ENCODE peak calls at places on chromosome 1, in eight cellular contexts. U, G, B, M, I, D, Y and P are unnamed samples.

GRCh38 chr1:230884646-230885045 is 16.3 kb upstream of the C1orf198 start:
- ATAC-seq in U (no peak), G (no peak), B (no peak), M (no peak), I (no peak), D (no peak), Y (no peak), P (no peak)

GRCh38 chr1:206589206-206589605 is 23.1 kb downstream of the EIF2D start:
- ATAC-seq in U (peak), G (no peak), B (no peak), M (no peak), I (no peak), D (peak), Y (peak), P (peak)

GRCh38 chr1:155640367-155640766 is 30.3 kb downstream of the MSTO1 start:
- ATAC-seq in U (no peak), G (no peak), B (no peak), M (no peak), I (no peak), D (no peak), Y (no peak), P (no peak)

GRCh38 chr1:152107984-152108898 is 7.0 kb downstream of the TCHH start:
- ATAC-seq in U (no peak), G (no peak), B (no peak), M (peak), I (no peak), D (no peak), Y (no peak), P (peak)

GRCh38 chr1:25198731-25199231 is 33.5 kb downstream of the SYF2 start:
- ATAC-seq in U (no peak), G (peak), B (peak), M (peak), I (peak), D (peak), Y (no peak), P (peak)

GRCh38 chr1:156421062-156421938 is 52.3 kb downstream of the RHBG start:
- ATAC-seq in U (peak), G (peak), B (peak), M (peak), I (peak), D (peak), Y (peak), P (peak)

GRCh38 chr1:193540511-193540910 is 354.1 kb upstream of the B3GALT2 start:
- ATAC-seq in U (no peak), G (no peak), B (peak), M (no peak), I (no peak), D (no peak), Y (no peak), P (no peak)

GRCh38 chr1:25055961-25056360 is 125.9 kb upstream of the RUNX3 start:
- ATAC-seq in U (no peak), G (peak), B (no peak), M (peak), I (peak), D (no peak), Y (peak), P (no peak)

GRCh38 chr1:94773296-94773809 is 46.8 kb upstream of the SLC44A3 start:
- ATAC-seq in U (no peak), G (no peak), B (no peak), M (peak), I (no peak), D (peak), Y (no peak), P (no peak)

GRCh38 chr1:98325646-98326441 is 335.7 kb upstream of the SNX7 start:
- ATAC-seq in U (peak), G (peak), B (no peak), M (peak), I (no peak), D (peak), Y (no peak), P (peak)

GRCh38 chr1:89487972-89488371 is 36.7 kb upstream of the LRRC8B start:
- ATAC-seq in U (no peak), G (no peak), B (no peak), M (no peak), I (no peak), D (no peak), Y (no peak), P (no peak)

GRCh38 chr1:182003025-182003725 is 58.3 kb downstream of the ZNF648 start:
- ATAC-seq in U (no peak), G (no peak), B (no peak), M (no peak), I (no peak), D (no peak), Y (no peak), P (no peak)
- H3K27ac ChIP-seq in U (no peak), G (no peak), B (no peak), M (no peak), I (no peak), D (no peak), Y (no peak), P (no peak)

DNA sequence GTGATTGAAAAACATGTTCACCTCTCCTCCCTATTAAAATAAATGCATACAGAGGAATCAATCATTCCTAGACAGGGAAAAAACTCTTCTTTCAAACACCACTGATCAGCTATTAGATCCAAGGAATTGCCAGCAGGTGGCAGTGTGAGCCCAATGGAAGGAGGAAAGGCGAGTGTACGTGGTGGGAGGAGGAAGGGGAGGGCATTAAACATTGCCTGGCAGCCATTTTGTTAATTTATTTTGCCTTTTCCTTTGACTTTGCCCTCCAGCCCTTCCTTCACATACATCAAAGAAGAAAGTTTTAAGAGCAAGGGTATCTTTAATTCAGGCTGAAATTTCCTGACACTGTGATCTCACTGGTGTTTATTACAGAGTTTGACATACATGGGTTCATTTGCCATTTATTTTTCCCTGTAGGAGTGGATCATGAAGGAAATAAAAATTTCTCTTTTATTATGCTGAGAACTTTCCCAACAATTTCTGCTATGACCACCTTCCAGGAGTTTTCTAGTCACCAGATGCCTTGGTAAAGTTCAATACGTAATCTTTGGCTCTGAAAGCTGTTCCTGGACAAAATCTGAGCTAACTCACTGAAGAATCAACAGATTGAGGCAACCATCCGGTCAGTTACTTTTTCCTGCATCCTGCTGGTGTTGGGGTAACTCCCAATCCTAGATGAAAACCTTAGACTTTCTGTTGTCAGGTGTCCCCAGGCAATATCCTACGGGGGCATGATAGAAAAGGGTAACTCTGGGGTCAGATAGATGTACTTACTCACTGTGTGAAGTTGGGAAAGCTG is 1.9 kb upstream of the GNAI3 start:
- ATAC-seq in U (peak), G (peak), B (peak), M (peak), I (peak), D (peak), Y (peak), P (peak)
- H3K27ac ChIP-seq in U (peak), G (peak), B (peak), M (peak), I (peak), D (peak), Y (peak), P (peak)

GRCh38 chr1:65039508-65039907 is 73.2 kb upstream of the JAK1 start:
- ATAC-seq in U (no peak), G (no peak), B (no peak), M (no peak), I (no peak), D (no peak), Y (no peak), P (no peak)
- H3K27ac ChIP-seq in U (no peak), G (no peak), B (no peak), M (no peak), I (no peak), D (no peak), Y (no peak), P (no peak)

GRCh38 chr1:27967884-27968466 is 8.2 kb downstream of the XKR8 start:
- ATAC-seq in U (no peak), G (no peak), B (no peak), M (no peak), I (no peak), D (no peak), Y (no peak), P (no peak)

GRCh38 chr1:27971674-27972073 is 11.9 kb downstream of the XKR8 start:
- ATAC-seq in U (no peak), G (no peak), B (no peak), M (no peak), I (no peak), D (no peak), Y (no peak), P (peak)

GRCh38 chr1:27968692-27969091 is 8.9 kb downstream of the XKR8 start:
- ATAC-seq in U (peak), G (no peak), B (no peak), M (peak), I (no peak), D (peak), Y (no peak), P (no peak)

GRCh38 chr1:27972141-27972540 is 12.4 kb downstream of the XKR8 start:
- ATAC-seq in U (no peak), G (no peak), B (no peak), M (no peak), I (no peak), D (no peak), Y (no peak), P (no peak)

GRCh38 chr1:27970401-27970800 is 10.6 kb downstream of the XKR8 start:
- ATAC-seq in U (peak), G (peak), B (no peak), M (no peak), I (no peak), D (peak), Y (no peak), P (peak)
- H3K27ac ChIP-seq in U (peak), G (no peak), B (no peak), M (no peak), I (no peak), D (no peak), Y (no peak), P (peak)

GRCh38 chr1:201381130-201381529 is 3.6 kb upstream of the TNNT2 start:
- ATAC-seq in U (peak), G (no peak), B (no peak), M (no peak), I (no peak), D (no peak), Y (peak), P (no peak)

GRCh38 chr1:201379733-201380242 is 2.3 kb upstream of the TNNT2 start:
- ATAC-seq in U (no peak), G (no peak), B (no peak), M (no peak), I (no peak), D (no peak), Y (no peak), P (no peak)

GRCh38 chr1:201376464-201377374 is 761 bp downstream of the TNNT2 start:
- ATAC-seq in U (no peak), G (no peak), B (no peak), M (peak), I (peak), D (peak), Y (no peak), P (no peak)

GRCh38 chr1:201377611-201378092 is at the start of gene TNNT2:
- ATAC-seq in U (no peak), G (no peak), B (no peak), M (no peak), I (no peak), D (no peak), Y (peak), P (no peak)

GRCh38 chr1:201378804-201379203 is 1.3 kb upstream of the TNNT2 start:
- ATAC-seq in U (no peak), G (no peak), B (no peak), M (no peak), I (no peak), D (peak), Y (no peak), P (no peak)
- H3K27ac ChIP-seq in U (no peak), G (no peak), B (no peak), M (no peak), I (no peak), D (no peak), Y (no peak), P (no peak)

GRCh38 chr1:31111290-31111951 is 45.9 kb upstream of the PUM1 start:
- ATAC-seq in U (peak), G (peak), B (no peak), M (no peak), I (no peak), D (peak), Y (peak), P (no peak)
- H3K27ac ChIP-seq in U (no peak), G (no peak), B (no peak), M (no peak), I (no peak), D (no peak), Y (no peak), P (no peak)

GRCh38 chr1:15005116-15005515 is 148.4 kb upstream of the TMEM51 start:
- ATAC-seq in U (no peak), G (no peak), B (no peak), M (no peak), I (no peak), D (peak), Y (no peak), P (no peak)

GRCh38 chr1:15008783-15009709 is 144.5 kb upstream of the TMEM51 start:
- ATAC-seq in U (peak), G (no peak), B (no peak), M (no peak), I (no peak), D (no peak), Y (peak), P (no peak)

GRCh38 chr1:15011160-15011559 is 142.4 kb upstream of the TMEM51 start:
- ATAC-seq in U (no peak), G (no peak), B (no peak), M (no peak), I (no peak), D (no peak), Y (no peak), P (no peak)

GRCh38 chr1:15007368-15007767 is 146.2 kb upstream of the TMEM51 start:
- ATAC-seq in U (no peak), G (no peak), B (no peak), M (no peak), I (no peak), D (no peak), Y (no peak), P (no peak)

GRCh38 chr1:15007842-15008241 is 145.7 kb upstream of the TMEM51 start:
- ATAC-seq in U (no peak), G (peak), B (no peak), M (no peak), I (no peak), D (no peak), Y (peak), P (peak)
- H3K27ac ChIP-seq in U (peak), G (peak), B (no peak), M (no peak), I (no peak), D (no peak), Y (peak), P (no peak)

DNA sequence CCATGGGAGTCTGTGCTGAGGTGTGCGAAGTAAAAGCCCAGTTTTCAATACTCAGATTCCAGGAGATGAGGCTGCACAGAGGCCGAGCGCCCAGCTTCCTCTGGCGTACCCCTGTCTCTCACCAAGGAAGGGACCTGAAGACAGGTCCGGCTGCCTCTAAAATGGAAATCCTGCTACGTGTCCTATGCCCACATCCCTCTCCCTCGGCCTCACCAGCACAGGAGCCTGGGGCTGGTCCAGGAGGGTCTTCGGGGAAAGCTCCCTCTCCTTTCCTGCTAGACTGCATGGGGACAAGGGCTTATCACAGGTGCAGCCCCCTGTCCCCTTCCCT is 392 bp downstream of the MRPL55 start:
- ATAC-seq in U (no peak), G (no peak), B (no peak), M (no peak), I (no peak), D (no peak), Y (no peak), P (no peak)
- H3K27ac ChIP-seq in U (peak), G (peak), B (peak), M (peak), I (peak), D (peak), Y (peak), P (peak)

GRCh38 chr1:16440150-16440479 is 409 bp upstream of the NECAP2 start:
- ATAC-seq in U (no peak), G (peak), B (peak), M (peak), I (peak), D (no peak), Y (no peak), P (peak)
- H3K27ac ChIP-seq in U (peak), G (no peak), B (no peak), M (peak), I (peak), D (peak), Y (peak), P (no peak)